ENCODE peak calls at places on chromosomes 6 and 20, in six cellular contexts. One of them, this sample, is unnamed.

GRCh38 chr6:15023448-15023847 is 222.4 kb upstream of the JARID2 start:
- DNase-seq in omental fat pad: no peak
- DNase-seq in fibroblast of the aortic adventitia: no peak
- DNase-seq in activated gamma-delta T cell treated with anti-CD3 and anti-CD28 coated beads, Interleukin-2, amount 50 U/mL, for 16 hours: peak; percentile 25
- DNase-seq in mesenchymal stem cell: no peak
- DNase-seq in ecto neural progenitor cell: no peak
- DNase-seq in this sample: no peak

GRCh38 chr6:82371799-82372508 is 8.3 kb downstream of the TPBG start:
- DNase-seq in ecto neural progenitor cell: no peak
- DNase-seq in mesenchymal stem cell: no peak
- DNase-seq in activated gamma-delta T cell treated with anti-CD3 and anti-CD28 coated beads, Interleukin-2, amount 50 U/mL, for 16 hours: no peak
- DNase-seq in fibroblast of the aortic adventitia: peak; percentile 60
- DNase-seq in omental fat pad: no peak
- DNase-seq in this sample: no peak

GRCh38 chr20:1286267-1287036 is 20.4 kb downstream of the SNPH start:
- DNase-seq in omental fat pad: no peak
- DNase-seq in ecto neural progenitor cell: no peak
- DNase-seq in fibroblast of the aortic adventitia: no peak
- DNase-seq in mesenchymal stem cell: no peak
- DNase-seq in activated gamma-delta T cell treated with anti-CD3 and anti-CD28 coated beads, Interleukin-2, amount 50 U/mL, for 16 hours: no peak
- DNase-seq in this sample: no peak

GRCh38 chr20:49372095-49372734 is 94.4 kb upstream of the ZNFX1 start:
- DNase-seq in activated gamma-delta T cell treated with anti-CD3 and anti-CD28 coated beads, Interleukin-2, amount 50 U/mL, for 16 hours: no peak
- DNase-seq in ecto neural progenitor cell: no peak
- DNase-seq in fibroblast of the aortic adventitia: no peak
- DNase-seq in mesenchymal stem cell: no peak
- DNase-seq in omental fat pad: no peak
- DNase-seq in this sample: no peak

GRCh38 chr20:40508821-40509220 is 180.2 kb downstream of the MAFB start:
- DNase-seq in mesenchymal stem cell: no peak
- DNase-seq in activated gamma-delta T cell treated with anti-CD3 and anti-CD28 coated beads, Interleukin-2, amount 50 U/mL, for 16 hours: no peak
- DNase-seq in omental fat pad: no peak
- DNase-seq in fibroblast of the aortic adventitia: no peak
- DNase-seq in ecto neural progenitor cell: no peak
- DNase-seq in this sample: no peak

GRCh38 chr6:129671442-129672344 is 38.3 kb downstream of the ARHGAP18 start:
- DNase-seq in ecto neural progenitor cell: no peak
- DNase-seq in activated gamma-delta T cell treated with anti-CD3 and anti-CD28 coated beads, Interleukin-2, amount 50 U/mL, for 16 hours: peak; percentile 45
- DNase-seq in fibroblast of the aortic adventitia: no peak
- DNase-seq in omental fat pad: no peak
- DNase-seq in mesenchymal stem cell: no peak
- DNase-seq in this sample: peak; percentile 86

GRCh38 chr6:34154668-34155447 is 9.0 kb upstream of the GRM4 start:
- DNase-seq in fibroblast of the aortic adventitia: peak; percentile 32
- DNase-seq in omental fat pad: no peak
- DNase-seq in ecto neural progenitor cell: peak; percentile 87
- DNase-seq in mesenchymal stem cell: peak; percentile 47
- DNase-seq in activated gamma-delta T cell treated with anti-CD3 and anti-CD28 coated beads, Interleukin-2, amount 50 U/mL, for 16 hours: peak; percentile 45
- DNase-seq in this sample: no peak

GRCh38 chr20:8870652-8871051 is 198.2 kb upstream of the PLCB4 start:
- DNase-seq in ecto neural progenitor cell: no peak
- DNase-seq in fibroblast of the aortic adventitia: no peak
- DNase-seq in activated gamma-delta T cell treated with anti-CD3 and anti-CD28 coated beads, Interleukin-2, amount 50 U/mL, for 16 hours: no peak
- DNase-seq in mesenchymal stem cell: no peak
- DNase-seq in omental fat pad: no peak
- DNase-seq in this sample: no peak

GRCh38 chr20:61135266-61135665 is 116.8 kb upstream of the CDH4 start:
- DNase-seq in mesenchymal stem cell: no peak
- DNase-seq in omental fat pad: no peak
- DNase-seq in fibroblast of the aortic adventitia: no peak
- DNase-seq in activated gamma-delta T cell treated with anti-CD3 and anti-CD28 coated beads, Interleukin-2, amount 50 U/mL, for 16 hours: no peak
- DNase-seq in ecto neural progenitor cell: no peak
- DNase-seq in this sample: no peak

GRCh38 chr20:44959082-44959895 is 908 bp downstream of the TOMM34 start:
- DNase-seq in ecto neural progenitor cell: no peak
- DNase-seq in mesenchymal stem cell: peak; percentile 80
- DNase-seq in fibroblast of the aortic adventitia: peak; percentile 47
- DNase-seq in omental fat pad: peak; percentile 56
- DNase-seq in activated gamma-delta T cell treated with anti-CD3 and anti-CD28 coated beads, Interleukin-2, amount 50 U/mL, for 16 hours: peak; percentile 60
- DNase-seq in this sample: no peak

GRCh38 chr20:931401-931800 is 15.3 kb upstream of the ANGPT4 start:
- DNase-seq in omental fat pad: no peak
- DNase-seq in mesenchymal stem cell: no peak
- DNase-seq in activated gamma-delta T cell treated with anti-CD3 and anti-CD28 coated beads, Interleukin-2, amount 50 U/mL, for 16 hours: no peak
- DNase-seq in fibroblast of the aortic adventitia: no peak
- DNase-seq in ecto neural progenitor cell: no peak
- DNase-seq in this sample: no peak

GRCh38 chr20:63378115-63378429 is 16.9 kb upstream of the CHRNA4 start:
- DNase-seq in fibroblast of the aortic adventitia: no peak
- DNase-seq in mesenchymal stem cell: no peak
- DNase-seq in omental fat pad: no peak
- DNase-seq in ecto neural progenitor cell: no peak
- DNase-seq in activated gamma-delta T cell treated with anti-CD3 and anti-CD28 coated beads, Interleukin-2, amount 50 U/mL, for 16 hours: no peak
- DNase-seq in this sample: no peak

GRCh38 chr6:41965429-41966213 is 24.0 kb upstream of the CCND3 start:
- DNase-seq in omental fat pad: no peak
- DNase-seq in activated gamma-delta T cell treated with anti-CD3 and anti-CD28 coated beads, Interleukin-2, amount 50 U/mL, for 16 hours: no peak
- DNase-seq in fibroblast of the aortic adventitia: no peak
- DNase-seq in mesenchymal stem cell: no peak
- DNase-seq in ecto neural progenitor cell: peak; percentile 80
- DNase-seq in this sample: no peak

GRCh38 chr20:6866741-6867140 is 99.3 kb downstream of the BMP2 start:
- DNase-seq in omental fat pad: no peak
- DNase-seq in ecto neural progenitor cell: no peak
- DNase-seq in mesenchymal stem cell: no peak
- DNase-seq in fibroblast of the aortic adventitia: no peak
- DNase-seq in activated gamma-delta T cell treated with anti-CD3 and anti-CD28 coated beads, Interleukin-2, amount 50 U/mL, for 16 hours: no peak
- DNase-seq in this sample: no peak

GRCh38 chr6:33683051-33683571 is 28.4 kb downstream of the UQCC2 start:
- DNase-seq in activated gamma-delta T cell treated with anti-CD3 and anti-CD28 coated beads, Interleukin-2, amount 50 U/mL, for 16 hours: no peak
- DNase-seq in omental fat pad: no peak
- DNase-seq in mesenchymal stem cell: no peak
- DNase-seq in fibroblast of the aortic adventitia: no peak
- DNase-seq in ecto neural progenitor cell: no peak
- DNase-seq in this sample: no peak